ENCODE peak calls at places on chromosomes 11 and 22, in eight cellular contexts. T, Y, V, K, F, O, M and Z are unnamed samples.

GRCh38 chr11:132782102-132782501 is 750.2 kb downstream of the OPCML start:
- DNase-seq in Y (no peak), O (no peak), K (no peak), M (no peak), F (no peak), T (no peak), V (no peak), Z (no peak)

GRCh38 chr11:77003954-77004353 is 30.2 kb upstream of the B3GNT6 start:
- DNase-seq in K (no peak), F (no peak), T (no peak), Y (no peak), V (no peak), M (no peak), O (no peak), Z (no peak)

GRCh38 chr11:69489031-69489745 is 7.7 kb downstream of the LINC01488 start:
- DNase-seq in O (no peak), F (no peak), M (no peak), V (no peak), T (no peak), K (peak), Y (no peak), Z (no peak)

GRCh38 chr22:38137876-38138687 is 27.6 kb upstream of the BAIAP2L2 start:
- DNase-seq in T (no peak), V (no peak), F (no peak), O (no peak), K (no peak), Y (no peak), M (no peak), Z (no peak)

GRCh38 chr11:34192481-34193401 is 87.3 kb downstream of the NAT10 start:
- DNase-seq in Y (peak), V (no peak), F (peak), T (no peak), M (peak), K (no peak), O (peak), Z (peak)

GRCh38 chr11:102831128-102831708 is 12.2 kb downstream of the MMP3 start:
- DNase-seq in F (peak), V (no peak), M (no peak), Y (no peak), O (no peak), K (no peak), T (no peak), Z (peak)

GRCh38 chr11:72228229-72228843 is 3.8 kb downstream of the INPPL1 start:
- DNase-seq in M (no peak), K (no peak), Y (peak), F (peak), V (no peak), O (no peak), T (no peak), Z (no peak)

GRCh38 chr11:88384678-88385015 is 47.1 kb upstream of the CTSC start:
- DNase-seq in Y (no peak), K (no peak), V (no peak), O (no peak), F (no peak), T (no peak), M (no peak), Z (no peak)

GRCh38 chr11:67111261-67111660 is 7.8 kb upstream of the KDM2A start:
- DNase-seq in T (no peak), K (no peak), M (no peak), O (no peak), Y (no peak), V (no peak), F (no peak), Z (no peak)

GRCh38 chr11:83235825-83236224 is 42.3 kb downstream of the ANKRD42 start:
- DNase-seq in Y (no peak), V (no peak), F (no peak), O (no peak), K (no peak), T (no peak), M (no peak), Z (no peak)

GRCh38 chr11:64516226-64516625 is 74.8 kb upstream of the SLC22A12 start:
- DNase-seq in F (no peak), Y (no peak), V (no peak), O (no peak), K (no peak), M (no peak), T (no peak), Z (no peak)

GRCh38 chr11:11567862-11568650 is 53.7 kb downstream of the GALNT18 start:
- DNase-seq in T (no peak), Y (no peak), V (no peak), F (no peak), M (no peak), O (no peak), K (no peak), Z (no peak)

GRCh38 chr11:48164836-48165235 is 51.8 kb upstream of the OR4B1 start:
- DNase-seq in T (no peak), V (no peak), Y (no peak), F (no peak), K (no peak), M (no peak), O (no peak), Z (no peak)